ENCODE peak calls at places on chromosomes 4 and X, in six cellular contexts. R is kidney epithelial cell, Q is GM23338, J is heart left ventricle, X is BJ, H is bronchial epithelial cell. S is an unnamed sample.

GRCh38 chr4:153781280-153781679 is 7.6 kb downstream of the SFRP2 start:
- DNase-seq in J (no peak), H (no peak), Q (peak; percentile 17), X (no peak), R (no peak), S (no peak)

GRCh38 chr4:166318810-166319525 is 445.9 kb downstream of the TLL1 start:
- DNase-seq in R (peak; percentile 26), Q (no peak), X (peak; percentile 53), J (no peak), H (peak; percentile 70), S (no peak)

GRCh38 chr4:149605601-149606378 is 209.9 kb downstream of the IQCM start:
- DNase-seq in H (peak; percentile 84), J (no peak), Q (peak; percentile 12), X (peak; percentile 4), R (peak; percentile 65), S (no peak)

GRCh38 chr4:163191999-163192398 is 25.3 kb upstream of the NAF1 start:
- DNase-seq in H (peak; percentile 10), R (no peak), X (no peak), J (no peak), Q (peak; percentile 60), S (peak; percentile 11)

GRCh38 chr4:11623726-11624037 is 195.0 kb upstream of the HS3ST1 start:
- DNase-seq in Q (peak; percentile 72), R (no peak), X (no peak), H (peak; percentile 83), J (no peak), S (no peak)

GRCh38 chr4:38723726-38724506 is 58.9 kb downstream of the TLR10 start:
- DNase-seq in Q (no peak), H (no peak), R (no peak), J (no peak), X (no peak), S (no peak)

GRCh38 chr4:182307746-182308145 is 64.5 kb downstream of the TENM3 start:
- DNase-seq in Q (no peak), H (peak; percentile 65), J (no peak), X (peak; percentile 94), R (peak; percentile 95), S (no peak)

GRCh38 chr4:86961605-86962295 is 26.9 kb downstream of the AFF1 start:
- DNase-seq in R (peak; percentile 58), Q (no peak), X (no peak), H (no peak), J (no peak), S (peak; percentile 95)

GRCh38 chrX:134607523-134607922 is 50.7 kb downstream of the PLAC1 start:
- DNase-seq in Q (no peak), R (no peak), J (no peak), H (no peak), X (no peak), S (no peak)

GRCh38 chrX:2710041-2710471 is 19.0 kb downstream of the CD99 start:
- DNase-seq in Q (no peak), J (peak; percentile 38), H (peak; percentile 93), X (peak; percentile 82), R (no peak), S (no peak)

DNA sequence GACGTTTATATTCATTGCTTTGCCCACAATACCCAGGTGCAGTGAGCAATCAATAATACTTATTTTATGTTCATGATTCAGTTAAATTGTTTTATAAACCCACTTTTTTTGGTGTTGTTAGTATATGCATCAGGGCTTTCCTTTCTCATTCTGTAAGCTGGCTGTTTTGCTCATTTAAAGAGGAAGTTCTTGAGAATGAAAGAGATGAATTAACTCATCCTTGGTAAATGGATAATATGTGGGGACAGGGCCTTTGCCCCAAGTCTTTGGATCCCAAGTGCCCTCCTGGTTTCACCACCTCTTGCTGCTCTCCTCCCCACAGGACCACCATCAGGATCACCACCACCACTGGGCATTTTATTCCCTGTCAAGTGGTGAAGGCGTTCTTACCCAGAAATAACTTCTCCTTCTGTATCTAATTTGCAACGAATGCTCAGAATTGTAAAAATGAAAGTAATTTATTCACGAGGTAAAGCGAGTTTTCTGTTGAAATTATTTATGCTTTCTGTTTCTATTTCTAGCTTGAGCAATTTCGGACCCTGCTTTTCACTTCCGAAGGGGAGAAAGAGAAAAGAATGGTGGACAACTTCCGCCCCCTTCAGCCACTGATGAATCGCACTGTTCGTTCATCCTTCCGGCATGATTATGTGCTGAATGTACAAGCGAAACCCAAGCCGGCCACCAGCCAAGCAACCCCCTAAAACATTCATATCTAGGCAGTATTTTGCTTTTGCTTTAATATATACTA is 8.1 kb upstream of the ZRSR2 start:
- DNase-seq in H (no peak), Q (no peak), J (no peak), R (no peak), X (no peak), S (peak; percentile 11)
- H3K4me3 ChIP-seq in H (no peak overlapping the region), Q (no peak overlapping the region), J (no peak overlapping the region), R (no peak overlapping the region), X (no peak overlapping the region), S (peak overlapping the region; percentile 41)

DNA sequence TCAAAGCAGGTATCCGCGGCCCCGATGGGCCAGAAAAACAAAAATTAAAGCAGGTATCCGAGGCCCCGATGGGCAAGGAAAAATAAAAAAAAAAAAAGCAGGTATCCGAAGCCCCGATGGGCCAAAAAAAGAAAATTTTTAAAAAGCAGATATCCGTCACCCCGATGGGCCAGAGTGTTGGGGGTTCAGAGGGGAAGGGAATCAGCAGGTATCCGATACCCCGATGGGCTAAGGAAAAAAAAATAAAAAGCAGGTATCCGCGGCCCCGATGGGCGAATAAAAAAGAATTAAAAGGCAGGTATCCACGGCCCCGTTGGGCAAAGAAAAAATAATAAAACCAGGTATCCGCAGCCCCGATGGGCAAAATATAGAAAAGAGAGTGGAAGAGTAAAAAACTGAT is 289.0 kb downstream of the CHIC1 start:
- DNase-seq in J (no peak), H (no peak), X (no peak), R (no peak), Q (no peak), S (no peak)
- H3K4me3 ChIP-seq in J (no peak overlapping the region), H (no peak overlapping the region), X (no peak overlapping the region), R (peak overlapping the region; percentile 76), Q (no peak overlapping the region), S (no peak overlapping the region)

GRCh38 chr4:56648245-56649151 is 32.6 kb downstream of the HOPX start:
- DNase-seq in R (no peak), J (no peak), H (peak; percentile 54), Q (no peak), X (no peak), S (no peak)

GRCh38 chr4:56641494-56642051 is 39.5 kb downstream of the HOPX start:
- DNase-seq in H (peak; percentile 97), X (peak; percentile 90), R (peak; percentile 45), J (no peak), Q (no peak), S (no peak)

GRCh38 chr4:56646341-56646740 is 34.8 kb downstream of the HOPX start:
- DNase-seq in R (no peak), Q (no peak), H (no peak), J (no peak), X (no peak), S (no peak)

GRCh38 chr4:56640907-56641493 is 40.1 kb downstream of the HOPX start:
- DNase-seq in Q (no peak), X (no peak), J (no peak), H (peak; percentile 42), R (no peak), S (no peak)

GRCh38 chr4:56643596-56643995 is 37.5 kb downstream of the HOPX start:
- DNase-seq in X (no peak), R (no peak), J (no peak), H (no peak), Q (no peak), S (no peak)
- H3K4me3 ChIP-seq in X (no peak overlapping the region), R (no peak overlapping the region), J (no peak overlapping the region), H (no peak overlapping the region), Q (no peak overlapping the region), S (no peak overlapping the region)

GRCh38 chr4:183636923-183637322 is 22.1 kb downstream of the RWDD4 start:
- DNase-seq in Q (peak; percentile 29), R (no peak), X (no peak), J (no peak), H (peak; percentile 60), S (no peak)
- H3K4me3 ChIP-seq in Q (peak overlapping the region; percentile 4), R (no peak overlapping the region), X (no peak overlapping the region), J (no peak overlapping the region), H (no peak overlapping the region), S (no peak overlapping the region)